ENCODE peak calls at places on chromosomes 12 and 14, in seven cellular contexts. P is breast epithelium, C is mammary epithelial cell, K is astrocyte of the spinal cord, I is progenitor cell of endocrine pancreas, R is cardiac fibroblast, L is right lobe of liver. T is an unnamed sample.

GRCh38 chr14:91892918-91893527 is 25.7 kb upstream of the TC2N start:
- DNase-seq in K (no peak), R (no peak), I (no peak), P (no peak), L (no peak), C (no peak), T (no peak)

GRCh38 chr12:43893670-43894069 is 57.8 kb downstream of the TMEM117 start:
- DNase-seq in L (no peak), R (no peak), K (peak), C (peak), P (no peak), I (no peak), T (no peak)

GRCh38 chr12:68319988-68320623 is 12.1 kb downstream of the MDM1 start:
- DNase-seq in P (no peak), I (no peak), L (no peak), C (no peak), K (peak), R (peak), T (no peak)

GRCh38 chr14:52111583-52111982 is 42.7 kb upstream of the NID2 start:
- DNase-seq in P (no peak), R (peak), C (peak), L (no peak), K (peak), I (no peak), T (no peak)

GRCh38 chr14:71371711-71372396 is 464.6 kb downstream of the PCNX1 start:
- DNase-seq in L (no peak), C (peak), K (peak), R (peak), P (no peak), I (no peak), T (peak)

GRCh38 chr14:95346820-95347219 is 27.1 kb upstream of the CLMN start:
- DNase-seq in I (no peak), C (no peak), K (peak), R (no peak), P (no peak), L (no peak), T (no peak)

GRCh38 chr14:98959958-98960616 is 311.9 kb downstream of the BCL11B start:
- DNase-seq in C (no peak), L (no peak), P (no peak), I (no peak), K (no peak), R (no peak), T (no peak)

GRCh38 chr14:49303952-49304516 is 282.1 kb downstream of the RPS29 start:
- DNase-seq in P (no peak), K (peak), R (peak), L (no peak), I (peak), C (peak), T (no peak)

GRCh38 chr14:24143511-24143910 is 2.1 kb upstream of the EMC9 start:
- DNase-seq in K (peak), C (no peak), P (no peak), R (no peak), I (no peak), L (no peak), T (no peak)

GRCh38 chr12:124578854-124579253 is 11.4 kb upstream of the NCOR2 start:
- DNase-seq in P (no peak), K (no peak), I (no peak), L (no peak), C (no peak), R (no peak), T (no peak)

GRCh38 chr12:63844391-63845341 is at the start of gene SRGAP1:
- DNase-seq in R (peak), K (peak), C (peak), L (peak), I (peak), P (peak), T (peak)
- TF ChIP-seq CTCF in R (peak), K (no peak), C (no peak), L (no peak), I (no peak), P (no peak), T (no peak)

GRCh38 chr12:52543985-52544888 is 8.7 kb downstream of the KRT71 start:
- DNase-seq in K (no peak), I (no peak), P (no peak), L (no peak), R (no peak), C (no peak), T (no peak)
- TF ChIP-seq CTCF in K (no peak), I (no peak), P (no peak), L (no peak), R (peak), C (peak), T (no peak)

DNA sequence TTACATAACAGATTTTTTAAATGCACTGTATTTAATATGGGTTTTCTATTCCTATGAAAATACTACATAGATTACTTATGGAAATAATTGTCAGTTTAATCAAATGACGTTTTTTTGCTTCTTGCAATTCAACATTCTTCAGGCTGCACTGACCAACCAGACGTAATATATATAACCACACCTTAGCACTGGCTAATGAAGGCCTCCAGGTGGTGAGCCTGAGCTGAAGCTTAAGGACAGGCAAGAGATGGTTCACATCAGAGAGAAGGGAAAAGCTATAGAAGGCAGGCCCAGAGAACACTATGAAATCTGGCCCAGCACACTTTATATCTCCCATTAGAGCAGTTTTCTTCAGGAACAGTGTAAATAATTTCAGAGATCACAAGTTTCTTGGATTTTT is 2.8 kb upstream of the MDGA2 start:
- DNase-seq in P (no peak), I (no peak), C (no peak), R (no peak), K (no peak), L (no peak), T (no peak)
- TF ChIP-seq CTCF in P (no peak), I (peak), C (no peak), R (no peak), K (no peak), L (no peak), T (no peak)

GRCh38 chr14:93787465-93788306 is 599 bp downstream of the PRIMA1 start:
- DNase-seq in I (peak), C (no peak), K (no peak), P (no peak), L (no peak), R (no peak), T (no peak)

GRCh38 chr14:93790966-93791365 is 2.7 kb upstream of the PRIMA1 start:
- DNase-seq in P (no peak), I (no peak), R (no peak), K (no peak), L (no peak), C (no peak), T (no peak)

GRCh38 chr14:93788557-93789365 is 476 bp upstream of the PRIMA1 start:
- DNase-seq in L (no peak), P (no peak), K (no peak), R (no peak), C (peak), I (peak), T (no peak)

GRCh38 chr14:93788307-93788556 is at the start of gene PRIMA1:
- DNase-seq in I (no peak), P (no peak), R (no peak), C (no peak), K (no peak), L (no peak), T (no peak)

DNA sequence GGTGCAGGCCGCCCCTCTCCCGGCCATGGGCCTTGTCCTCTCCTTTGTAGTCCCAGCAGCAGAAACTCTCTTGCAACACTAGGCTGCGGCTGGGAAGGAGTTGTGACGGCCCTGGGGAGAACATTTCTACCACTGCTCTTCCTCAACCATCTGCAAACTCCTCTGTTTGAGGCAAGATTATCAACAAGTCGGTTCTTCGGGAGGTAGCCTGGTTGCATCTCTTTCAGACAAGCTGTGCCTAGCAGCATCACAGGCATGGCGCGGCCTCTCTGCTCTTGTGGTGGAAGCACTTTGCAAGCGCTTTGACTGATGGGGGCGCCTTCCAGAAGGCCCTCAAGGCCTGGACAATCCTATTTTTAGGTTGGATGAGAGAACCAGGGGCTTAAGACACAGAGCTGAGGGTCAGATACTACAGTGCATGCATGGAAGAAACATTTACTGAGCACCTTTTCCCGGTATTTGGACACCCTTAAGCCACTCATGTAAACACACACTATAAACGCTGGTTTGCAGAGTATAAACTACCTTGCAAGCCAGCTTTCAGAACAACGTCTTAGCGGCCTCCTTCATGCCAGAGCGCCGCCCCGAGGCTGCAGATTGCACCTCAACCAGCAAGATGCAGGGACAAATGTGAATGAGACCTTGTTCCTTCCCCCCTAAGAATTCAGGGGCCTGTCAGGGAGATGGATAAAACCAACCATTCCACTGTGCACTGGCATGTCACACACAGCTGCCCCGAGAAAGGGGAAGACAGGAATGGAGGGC is 1.3 kb upstream of the PRIMA1 start:
- DNase-seq in R (no peak), C (no peak), I (no peak), P (no peak), L (no peak), K (no peak), T (no peak)
- TF ChIP-seq CTCF in R (no peak), C (no peak), I (no peak), P (no peak), L (no peak), K (no peak), T (no peak)

DNA sequence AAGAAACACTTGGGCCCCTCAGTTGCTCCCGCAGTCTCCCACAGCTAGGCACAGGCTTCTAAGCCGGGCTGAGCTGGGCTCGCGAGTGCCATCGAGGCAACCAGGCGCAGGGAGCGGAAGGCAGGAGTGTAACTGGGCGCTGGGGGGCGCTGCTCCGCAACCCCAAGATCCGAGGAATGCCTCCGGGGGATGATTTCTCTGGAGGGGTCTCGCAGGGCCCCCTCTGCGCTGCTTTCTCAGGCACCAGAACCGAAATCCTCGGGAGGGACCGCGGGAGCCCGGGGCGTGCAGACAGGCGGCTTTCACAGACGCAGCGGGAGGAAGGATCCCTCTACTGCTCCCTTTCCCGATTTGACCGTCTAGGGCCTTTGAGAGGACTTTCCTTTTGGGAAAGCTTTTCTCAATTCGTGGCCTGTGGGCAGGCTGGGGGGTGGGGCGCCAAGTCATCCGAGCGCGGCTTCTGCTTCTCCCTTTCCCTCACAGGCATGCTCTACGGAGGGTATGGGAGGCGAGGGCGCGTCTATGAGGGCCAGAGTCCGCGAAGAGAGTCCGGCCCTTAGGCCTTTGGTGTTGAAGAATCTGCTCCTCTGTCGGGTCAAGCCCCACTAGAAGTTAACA is 4.3 kb upstream of the NKX2-1 start:
- DNase-seq in I (no peak), P (no peak), R (no peak), C (no peak), K (no peak), L (no peak), T (no peak)
- TF ChIP-seq CTCF in I (peak), P (no peak), R (no peak), C (no peak), K (peak), L (no peak), T (no peak)

DNA sequence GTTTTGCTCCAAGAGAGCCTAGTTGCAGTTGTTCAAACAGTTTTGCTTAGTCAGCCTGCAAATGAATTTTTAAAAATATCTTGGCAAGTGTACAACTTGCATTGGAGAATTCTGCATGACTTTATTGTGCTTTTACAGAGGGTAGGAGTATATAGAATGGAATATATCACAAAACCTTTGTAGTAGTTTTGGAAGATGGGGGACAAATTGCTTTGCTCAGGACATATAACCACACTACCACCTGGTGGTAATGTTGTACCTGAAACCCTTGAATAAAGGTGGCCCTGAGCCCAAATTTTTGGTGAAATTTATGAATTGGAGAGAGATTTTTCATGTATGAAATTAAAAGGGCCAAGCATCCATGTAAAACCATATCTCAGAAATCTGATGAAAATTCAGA is 645.2 kb downstream of the MED13L start:
- DNase-seq in I (no peak), K (peak), L (no peak), C (peak), P (no peak), R (peak), T (no peak)
- TF ChIP-seq CTCF in I (peak), K (peak), L (peak), C (peak), P (peak), R (peak), T (no peak)

GRCh38 chr14:97331058-97331457 is 533.9 kb downstream of the VRK1 start:
- DNase-seq in C (no peak), R (no peak), K (no peak), I (no peak), L (no peak), P (no peak), T (no peak)

GRCh38 chr14:97331526-97331925 is 534.3 kb downstream of the VRK1 start:
- DNase-seq in C (no peak), L (no peak), I (no peak), P (no peak), R (no peak), K (no peak), T (no peak)

GRCh38 chr14:97328743-97329142 is 531.6 kb downstream of the VRK1 start:
- DNase-seq in R (no peak), C (no peak), K (no peak), L (no peak), I (no peak), P (no peak), T (no peak)

GRCh38 chr14:97332591-97332984 is 535.4 kb downstream of the VRK1 start:
- DNase-seq in L (no peak), C (no peak), K (no peak), I (no peak), R (no peak), P (no peak), T (no peak)

GRCh38 chr14:97329701-97330100 is 532.5 kb downstream of the VRK1 start:
- DNase-seq in C (no peak), K (peak), R (no peak), L (no peak), I (no peak), P (no peak), T (no peak)
- TF ChIP-seq CTCF in C (no peak), K (no peak), R (no peak), L (no peak), I (no peak), P (no peak), T (no peak)

GRCh38 chr12:28536088-28536487 is 345.8 kb downstream of the CCDC91 start:
- DNase-seq in K (peak), C (peak), R (peak), L (no peak), I (no peak), P (no peak), T (no peak)
- TF ChIP-seq CTCF in K (no peak), C (no peak), R (peak), L (no peak), I (no peak), P (no peak), T (no peak)

GRCh38 chr12:116689586-116689985 is 48.3 kb downstream of the SPRING1 start:
- DNase-seq in C (no peak), K (no peak), I (no peak), P (no peak), L (no peak), R (no peak), T (no peak)
- TF ChIP-seq CTCF in C (no peak), K (no peak), I (no peak), P (no peak), L (no peak), R (no peak), T (no peak)

GRCh38 chr14:61280526-61281185 is 482 bp downstream of the TMEM30B start:
- DNase-seq in I (peak), R (peak), P (peak), L (peak), C (peak), K (peak), T (no peak)
- TF ChIP-seq CTCF in I (peak), R (no peak), P (peak), L (peak), C (peak), K (peak), T (peak)